ENCODE peak calls at places on chromosome 4, in five cellular contexts. X, Y, Q, I and J are unnamed samples.

GRCh38 chr4:147492761-147493160 is 11.9 kb downstream of the EDNRA start:
- DNase-seq in X (no peak), I (no peak), Y (no peak), Q (no peak), J (no peak)

GRCh38 chr4:12580787-12581186 is 903.4 kb downstream of the RAB28 start:
- DNase-seq in Y (no peak), I (no peak), Q (no peak), X (no peak), J (no peak)

GRCh38 chr4:673349-674091 is 556 bp downstream of the ATP5ME start:
- DNase-seq in Y (no peak), X (peak; percentile 51), I (peak; percentile 46), Q (no peak), J (peak; percentile 67)

GRCh38 chr4:89868999-89869589 is 25.6 kb upstream of the MMRN1 start:
- DNase-seq in Q (no peak), X (no peak), I (no peak), Y (no peak), J (no peak)

GRCh38 chr4:70915048-70915815 is 13.1 kb downstream of the MOB1B start:
- DNase-seq in I (no peak), Q (no peak), X (no peak), Y (no peak), J (no peak)

GRCh38 chr4:113053883-113054282 is 4.4 kb downstream of the ANK2 start:
- DNase-seq in I (no peak), X (no peak), Y (no peak), Q (no peak), J (no peak)

GRCh38 chr4:14084598-14084997 is 457.1 kb upstream of the BOD1L1 start:
- DNase-seq in Q (no peak), I (no peak), X (no peak), Y (peak; percentile 16), J (no peak)

GRCh38 chr4:659851-660250 is 14.2 kb downstream of the ATP5ME start:
- DNase-seq in Y (no peak), I (no peak), X (no peak), Q (no peak), J (no peak)

GRCh38 chr4:47577779-47578553 is 92.9 kb downstream of the ATP10D start:
- DNase-seq in X (no peak), I (no peak), Y (no peak), Q (no peak), J (no peak)

GRCh38 chr4:85430697-85431096 is 44.3 kb upstream of the ARHGAP24 start:
- DNase-seq in Q (no peak), X (no peak), Y (no peak), I (peak; percentile 21), J (no peak)

GRCh38 chr4:128061566-128062536 is 739 bp downstream of the LARP1B start:
- DNase-seq in X (peak; percentile 46), Q (peak; percentile 43), I (peak; percentile 64), Y (peak; percentile 67), J (peak; percentile 55)

GRCh38 chr4:121923306-121923705 is 28.6 kb downstream of the TRPC3 start:
- DNase-seq in I (no peak), Q (no peak), X (no peak), Y (no peak), J (no peak)

GRCh38 chr4:92825785-92826184 is 522.0 kb downstream of the GRID2 start:
- DNase-seq in Y (no peak), Q (no peak), I (no peak), X (no peak), J (no peak)

GRCh38 chr4:71258323-71258722 is 80.5 kb upstream of the SLC4A4 start:
- DNase-seq in X (no peak), Q (no peak), I (no peak), Y (no peak), J (no peak)

GRCh38 chr4:102557636-102558035 is 56.5 kb downstream of the NFKB1 start:
- DNase-seq in Y (no peak), X (no peak), Q (no peak), I (no peak), J (no peak)
- TF ChIP-seq SP1 in Y (no peak), X (no peak), Q (no peak), I (no peak), J (no peak)

GRCh38 chr4:76377922-76378321 is 43.0 kb downstream of the CCDC158 start:
- DNase-seq in X (peak; percentile 61), Y (peak; percentile 54), Q (peak; percentile 39), I (peak; percentile 44), J (peak; percentile 69)
- TF ChIP-seq SP1 in X (no peak), Y (no peak), Q (no peak), I (no peak), J (no peak)

GRCh38 chr4:101018836-101019235 is 328.5 kb downstream of the PPP3CA start:
- DNase-seq in I (no peak), Y (no peak), Q (no peak), X (no peak), J (no peak)
- TF ChIP-seq SP1 in I (no peak), Y (no peak), Q (no peak), X (no peak), J (no peak)

GRCh38 chr4:40745585-40745984 is 4.2 kb upstream of the NSUN7 start:
- DNase-seq in I (no peak), Y (no peak), X (no peak), Q (no peak), J (no peak)

GRCh38 chr4:40744218-40744617 is 5.5 kb upstream of the NSUN7 start:
- DNase-seq in Y (no peak), Q (no peak), I (no peak), X (no peak), J (no peak)

GRCh38 chr4:40747436-40747835 is 2.3 kb upstream of the NSUN7 start:
- DNase-seq in I (no peak), Q (no peak), Y (no peak), X (peak; percentile 8), J (no peak)

GRCh38 chr4:40750461-40751258 is 905 bp downstream of the NSUN7 start:
- DNase-seq in Y (peak; percentile 34), Q (no peak), I (no peak), X (no peak), J (no peak)

DNA sequence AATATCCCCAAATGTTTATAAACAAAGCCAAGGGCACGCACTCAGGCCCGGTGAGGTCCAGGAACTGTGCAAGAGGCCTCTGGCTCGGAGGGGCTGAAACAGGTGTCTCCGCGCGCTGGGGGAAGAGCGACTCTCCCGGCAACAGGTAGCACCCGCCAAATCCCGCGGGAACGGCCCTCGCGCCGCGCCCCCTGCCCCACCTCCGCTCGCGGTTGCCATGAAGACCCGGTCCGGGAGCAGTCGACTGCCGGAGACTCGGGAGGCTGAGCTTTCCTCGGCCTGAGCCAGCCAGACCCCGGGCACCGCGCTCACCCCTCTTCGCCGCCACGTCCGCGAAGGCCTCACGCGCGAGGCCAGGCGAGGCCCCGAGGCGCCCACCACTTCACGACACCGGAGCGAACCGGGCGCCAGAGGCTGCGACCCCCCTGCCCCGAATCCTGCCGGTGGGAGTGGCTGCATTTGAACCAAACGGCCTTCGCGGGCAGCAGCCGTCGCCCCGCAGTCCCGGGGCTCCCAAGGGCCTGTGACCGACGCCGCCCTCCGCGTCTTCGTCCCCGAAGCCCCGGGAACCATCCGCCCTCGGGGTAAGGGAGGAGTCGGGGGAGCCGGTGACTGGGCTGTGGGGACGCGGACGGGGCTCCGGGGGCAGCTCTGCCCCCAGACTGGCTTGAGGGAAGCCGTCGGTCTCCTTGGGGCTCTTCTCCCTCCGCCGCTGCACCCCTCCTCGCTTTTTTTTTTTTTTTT is at the start of gene NSUN7:
- DNase-seq in Q (no peak), Y (peak; percentile 95), X (no peak), I (no peak), J (no peak)
- TF ChIP-seq SP1 in Q (no peak), Y (peak; percentile 92), X (no peak), I (no peak), J (no peak)

GRCh38 chr4:107825072-107825789 is 499 bp downstream of the SGMS2 start:
- DNase-seq in Q (no peak), Y (peak; percentile 48), I (no peak), X (peak; percentile 60), J (no peak)
- TF ChIP-seq SP1 in Q (peak; percentile 13), Y (no peak), I (no peak), X (no peak), J (no peak)

DNA sequence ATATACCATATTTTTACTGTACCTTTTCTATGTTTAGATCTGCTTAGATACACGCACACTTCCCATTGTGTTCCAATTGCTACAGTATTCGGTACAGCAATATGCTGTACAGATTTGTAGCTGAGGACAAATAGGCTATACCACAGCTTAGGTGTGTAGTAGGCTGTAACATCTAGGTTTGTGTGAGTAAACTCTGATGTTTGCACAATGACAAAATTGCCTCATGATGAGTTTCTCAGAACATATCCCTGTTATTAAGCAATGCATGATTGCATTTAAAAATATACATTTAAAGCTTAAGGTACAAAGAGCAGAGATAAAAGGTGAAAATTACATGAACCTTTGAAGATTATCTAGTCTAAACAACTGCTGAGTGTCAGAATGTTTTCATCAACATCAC is 181.7 kb downstream of the ADGRA3 start:
- DNase-seq in X (no peak), Y (no peak), I (peak; percentile 3), Q (no peak), J (no peak)
- TF ChIP-seq SP1 in X (no peak), Y (no peak), I (no peak), Q (no peak), J (no peak)

DNA sequence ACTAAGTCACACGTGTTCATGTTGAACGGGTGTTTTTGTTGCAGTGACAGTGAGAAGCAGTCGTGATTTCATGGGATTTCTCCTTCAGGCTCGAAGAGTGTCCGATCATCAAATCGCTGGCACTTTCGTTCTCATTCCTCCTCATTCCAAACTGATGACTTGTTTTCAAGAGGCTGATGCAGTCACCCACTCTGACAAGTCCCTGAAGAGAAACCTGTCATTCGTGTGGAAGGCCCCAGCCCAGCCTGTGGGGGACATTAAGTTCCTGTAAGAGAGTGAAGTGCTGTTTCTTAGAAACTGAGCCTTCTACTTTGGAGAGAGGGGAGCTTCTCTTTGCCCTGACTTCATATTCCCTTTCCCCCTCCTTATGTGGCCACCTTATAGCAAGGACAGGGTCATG is 8.0 kb downstream of the REELD1 start:
- DNase-seq in I (no peak), X (no peak), Y (no peak), Q (no peak), J (no peak)
- TF ChIP-seq SP1 in I (no peak), X (no peak), Y (no peak), Q (peak; percentile 16), J (no peak)

DNA sequence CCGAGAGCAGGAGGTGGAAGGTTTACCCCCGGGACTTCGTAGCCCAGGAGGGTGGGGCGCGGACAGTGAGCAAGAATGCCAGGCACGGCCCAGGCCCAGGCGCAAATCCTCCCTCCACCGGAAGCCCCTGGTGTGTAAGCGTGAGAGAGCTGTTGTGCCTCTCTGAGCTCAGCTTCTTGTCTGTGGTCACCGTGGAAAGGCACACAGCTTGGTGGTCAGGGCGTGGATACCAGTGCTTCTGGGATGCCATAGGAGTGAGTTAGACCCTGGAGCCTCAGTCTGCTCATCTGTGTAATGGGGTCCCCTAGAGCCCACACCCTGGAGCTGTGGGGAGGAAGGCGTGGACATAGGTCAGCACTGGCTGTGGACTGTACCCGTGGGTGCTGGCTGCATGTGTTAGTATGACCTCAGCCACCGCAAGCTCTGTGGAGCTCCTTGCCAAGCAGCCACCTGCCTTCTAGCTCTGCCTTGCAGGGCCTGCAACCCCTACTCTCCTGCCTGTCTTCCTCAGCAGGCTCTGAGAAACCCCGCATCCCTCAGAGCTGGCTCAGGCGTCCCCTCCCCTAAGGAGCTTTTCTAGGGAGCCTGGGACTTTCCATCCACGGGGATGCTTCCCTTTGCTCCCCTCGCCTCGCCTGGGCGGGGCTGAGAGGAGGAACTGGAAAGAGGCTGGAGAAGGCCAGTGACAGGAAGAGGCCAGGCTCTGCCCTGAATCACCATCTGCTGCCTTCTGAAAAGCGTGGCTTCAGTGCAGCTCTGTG is 28.0 kb upstream of the AFAP1 start:
- DNase-seq in Y (no peak), I (no peak), Q (no peak), X (no peak), J (no peak)
- TF ChIP-seq SP1 in Y (no peak), I (no peak), Q (no peak), X (no peak), J (no peak)